ENCODE peak calls at places on chromosome 3, in six cellular contexts. L is HCT116, F is K562, P is HepG2, T is H1, E is GM12878. I is an unnamed sample.

GRCh38 chr3:70811880-70812279 is 499.4 kb upstream of the MDFIC2 start:
- DNase-seq in L (no peak), F (no peak), P (no peak), T (no peak), E (no peak), I (no peak)

GRCh38 chr3:193826126-193826795 is 233.3 kb downstream of the OPA1 start:
- DNase-seq in L (no peak), F (no peak), P (no peak), T (no peak), E (no peak), I (no peak)

GRCh38 chr3:86180696-86181095 is 810.3 kb downstream of the VGLL3 start:
- DNase-seq in L (no peak), F (no peak), P (peak; percentile 12), T (no peak), E (no peak), I (peak; percentile 70)

GRCh38 chr3:185822957-185823279 is 1.9 kb downstream of the IGF2BP2 start:
- DNase-seq in L (no peak), F (no peak), P (no peak), T (no peak), E (no peak), I (no peak)

GRCh38 chr3:25453521-25454410 is 25.7 kb downstream of the RARB start:
- DNase-seq in L (no peak), F (no peak), P (no peak), T (no peak), E (no peak), I (no peak)

GRCh38 chr3:46405301-46406079 is 1.4 kb downstream of the CCR5AS start:
- DNase-seq in L (no peak), F (peak; percentile 32), P (no peak), T (no peak), E (no peak), I (no peak)

GRCh38 chr3:126746395-126747177 is 42.5 kb downstream of the CHCHD6 start:
- DNase-seq in L (peak; percentile 36), F (peak; percentile 42), P (peak; percentile 84), T (no peak), E (no peak), I (peak; percentile 5)

GRCh38 chr3:124322966-124323365 is 331.0 kb upstream of the ROPN1 start:
- DNase-seq in L (no peak), F (no peak), P (no peak), T (no peak), E (no peak), I (no peak)

GRCh38 chr3:48989796-48990635 is at the start of gene P4HTM:
- DNase-seq in L (peak; percentile 72), F (peak; percentile 88), P (no peak), T (peak; percentile 63), E (peak; percentile 35), I (peak; percentile 80)

GRCh38 chr3:68878322-68878721 is 54.0 kb downstream of the TAFA4 start:
- DNase-seq in L (no peak), F (peak; percentile 10), P (peak; percentile 16), T (no peak), E (no peak), I (peak; percentile 24)

GRCh38 chr3:10285742-10286524 is 6.8 kb downstream of the GHRL start:
- DNase-seq in L (no peak), F (no peak), P (no peak), T (no peak), E (no peak), I (peak; percentile 76)

GRCh38 chr3:170137971-170138370 is 43.6 kb downstream of the PHC3 start:
- DNase-seq in L (no peak), F (no peak), P (no peak), T (no peak), E (no peak), I (no peak)

DNA sequence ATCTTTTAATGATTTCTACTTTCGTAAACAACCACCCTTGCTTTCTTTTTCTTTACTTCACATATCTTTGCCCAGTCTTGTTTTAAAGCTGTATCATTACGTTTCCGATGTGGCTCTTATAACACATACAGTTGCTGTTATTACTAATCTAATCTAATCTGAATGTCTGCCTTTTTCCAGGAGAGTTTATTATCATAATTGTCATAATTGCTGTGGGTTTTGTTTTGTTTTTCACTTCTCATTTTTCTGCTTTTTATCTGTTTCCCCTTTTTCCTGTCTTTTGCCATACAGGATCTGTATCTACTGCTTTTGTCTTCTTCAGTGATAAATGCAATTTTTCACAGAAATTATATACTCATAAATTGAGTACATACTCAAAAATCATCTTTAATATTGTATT is 24.9 kb downstream of the HACL1 start:
- DNase-seq in L (no peak), F (no peak), P (no peak), T (no peak), E (no peak), I (no peak)
- TF ChIP-seq JUND in L (no peak), F (no peak), P (no peak), T (no peak), E (no peak), I (no peak)

DNA sequence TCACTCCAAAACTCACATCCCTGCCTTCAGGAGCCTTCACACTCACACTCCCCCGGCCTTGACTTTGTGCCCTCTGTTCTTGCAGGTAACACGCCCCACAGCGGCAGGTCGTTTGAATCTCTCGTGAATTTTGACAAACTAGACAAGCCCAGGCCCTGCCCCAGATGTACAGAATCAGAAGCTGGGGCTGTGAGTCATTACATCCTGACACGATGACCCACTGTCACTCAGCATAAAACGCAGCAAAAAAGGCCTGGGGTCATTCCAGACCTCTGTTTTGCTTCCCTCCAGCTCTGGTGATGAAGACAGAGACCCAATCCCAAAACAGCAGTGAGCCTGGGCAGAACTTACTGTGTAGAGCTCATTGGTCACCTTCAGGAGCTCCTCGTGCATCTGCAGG is 116.4 kb upstream of the RAD18 start:
- DNase-seq in L (no peak), F (no peak), P (no peak), T (no peak), E (no peak), I (no peak)
- TF ChIP-seq JUND in L (no peak), F (no peak), P (no peak), T (no peak), E (no peak), I (no peak)

GRCh38 chr3:150556792-150557191 is 10.2 kb downstream of the EIF2A start:
- DNase-seq in L (no peak), F (no peak), P (no peak), T (no peak), E (no peak), I (no peak)
- TF ChIP-seq JUND in L (no peak), F (no peak), P (no peak), T (no peak), E (no peak), I (no peak)

DNA sequence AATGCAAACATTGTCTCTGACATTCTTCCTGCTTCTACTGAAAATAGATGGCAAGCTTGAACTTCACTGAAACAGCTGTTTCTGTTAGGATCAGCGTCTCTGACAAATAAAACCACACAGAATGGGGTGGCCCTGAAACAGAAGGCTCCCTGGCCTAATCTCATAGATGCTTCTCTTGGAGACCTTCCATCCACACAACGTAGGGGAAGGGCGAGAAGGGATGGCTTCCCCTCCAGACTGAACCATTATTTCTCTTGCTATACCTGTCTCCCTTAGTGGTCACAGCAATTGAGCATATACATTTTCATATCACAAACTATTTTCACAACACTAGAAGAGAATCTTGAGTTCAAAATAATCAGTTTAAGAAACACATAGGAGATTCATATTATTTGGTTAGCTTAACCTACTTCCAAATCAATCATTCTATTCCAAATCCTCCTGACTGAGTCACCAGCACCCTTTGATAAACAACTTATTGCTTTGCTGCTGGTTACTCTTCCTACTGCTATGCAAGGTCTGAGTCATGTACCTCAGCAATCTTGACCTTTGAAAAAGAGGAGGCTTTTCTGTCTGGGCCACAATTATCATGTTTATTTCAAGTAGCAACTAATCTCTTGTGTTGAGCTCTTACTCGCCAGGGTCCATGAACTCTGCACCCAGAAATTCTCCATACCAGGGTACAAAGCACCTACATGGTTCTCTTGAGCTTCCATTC is 45.5 kb downstream of the CBLB start:
- DNase-seq in L (peak; percentile 70), F (no peak), P (peak; percentile 39), T (no peak), E (no peak), I (no peak)
- TF ChIP-seq JUND in L (peak; percentile 88), F (peak; percentile 26), P (no peak), T (no peak), E (no peak), I (no peak)

DNA sequence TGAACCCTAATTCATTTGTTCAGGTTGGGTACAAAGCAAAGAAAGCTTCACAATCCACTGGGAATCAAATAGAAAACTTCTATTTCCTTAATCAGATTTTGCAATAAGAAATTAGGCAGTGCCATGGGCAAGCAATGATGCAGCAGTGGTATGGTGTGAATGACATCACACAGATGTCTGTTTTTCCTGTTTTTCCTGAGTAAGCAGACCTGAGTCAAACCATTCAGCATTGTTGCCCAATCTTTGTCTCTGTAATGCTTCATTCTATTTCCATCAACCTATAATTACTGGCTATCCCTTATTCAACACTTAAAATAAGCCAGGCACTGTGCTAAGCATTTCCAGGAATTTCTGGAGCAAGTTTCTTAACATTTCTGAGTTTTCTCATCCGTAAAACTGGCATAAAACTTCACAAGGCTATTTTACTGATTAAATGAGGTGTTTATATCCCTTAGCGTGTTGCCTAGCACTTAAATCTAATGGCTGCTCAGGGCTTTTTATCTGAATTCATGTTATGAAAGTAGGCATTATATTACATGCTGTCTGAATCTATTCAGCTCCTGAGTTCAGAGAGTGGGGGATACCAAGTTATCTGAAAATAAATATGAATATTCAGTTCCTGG is 11.2 kb upstream of the OXSR1 start:
- DNase-seq in L (no peak), F (no peak), P (no peak), T (no peak), E (no peak), I (peak; percentile 25)
- TF ChIP-seq JUND in L (no peak), F (no peak), P (no peak), T (no peak), E (no peak), I (no peak)

DNA sequence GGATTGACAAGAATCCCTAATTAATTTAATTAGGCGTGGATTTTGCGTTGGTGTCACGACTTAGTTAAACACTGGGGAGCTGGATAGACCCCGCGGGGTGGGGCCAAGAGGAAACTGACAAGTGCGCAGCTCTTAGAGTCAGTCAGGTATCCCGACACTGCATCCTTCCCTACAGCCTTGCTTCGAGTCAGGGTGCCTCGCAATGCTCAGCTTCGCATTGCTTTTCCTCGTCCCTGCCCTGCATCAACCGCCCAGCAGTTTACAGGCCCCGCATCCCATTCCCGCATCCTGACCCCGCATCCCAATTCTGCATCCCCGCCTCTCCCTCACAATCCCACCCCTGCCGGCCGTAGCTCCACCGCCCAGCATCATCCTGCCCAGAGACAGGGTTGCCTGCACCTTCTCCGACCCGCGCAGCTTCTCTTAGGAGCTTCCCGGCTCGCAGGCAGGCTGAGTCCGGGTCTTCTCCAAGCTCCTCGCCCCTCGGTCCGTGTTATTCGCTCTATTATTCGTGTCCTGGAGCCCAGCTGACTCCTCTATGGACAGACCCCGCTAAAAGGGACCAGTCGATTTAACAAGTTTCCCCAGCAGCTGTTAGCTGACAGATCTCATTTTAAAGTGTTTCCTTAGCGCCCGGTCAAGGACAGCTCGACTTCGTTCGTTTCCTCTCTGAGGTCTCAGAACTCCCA is 697 bp upstream of the SHOX2 start:
- DNase-seq in L (no peak), F (no peak), P (no peak), T (no peak), E (no peak), I (peak; percentile 30)
- TF ChIP-seq JUND in L (no peak), F (no peak), P (no peak), T (no peak), E (no peak), I (no peak)

GRCh38 chr3:80770106-80771079 is 991.1 kb downstream of the GBE1 start:
- DNase-seq in L (no peak), F (peak; percentile 8), P (no peak), T (no peak), E (peak; percentile 17), I (no peak)
- TF ChIP-seq JUND in L (no peak), F (no peak), P (no peak), T (no peak), E (no peak), I (no peak)